ENCODE peak calls at places on chromosomes 11 and 22, in nine cellular contexts. H is GM12865, C is fibroblast of the conjunctiva, Z is fibroblast of the aortic adventitia, T is NCI-H2081, J is HS-5, L is pancreas, V is MG63, Q is tibial artery. B is an unnamed sample.

GRCh38 chr22:27585141-27585540 is 216.4 kb downstream of the MN1 start:
- DNase-seq in J (no peak), H (no peak), Z (no peak), T (no peak), C (no peak), V (peak), Q (no peak), L (no peak), B (no peak)

GRCh38 chr22:36351921-36352774 is 35.6 kb downstream of the MYH9 start:
- DNase-seq in V (no peak), Z (no peak), T (no peak), J (no peak), Q (peak), L (no peak), H (no peak), C (no peak), B (no peak)

GRCh38 chr11:91730071-91730470 is 494.5 kb upstream of the FAT3 start:
- DNase-seq in Q (no peak), T (no peak), J (no peak), V (no peak), Z (no peak), C (no peak), H (no peak), L (no peak), B (no peak)

GRCh38 chr22:42680648-42681047 is 31.5 kb upstream of the CYB5R3 start:
- DNase-seq in Z (peak), J (peak), C (peak), L (no peak), T (no peak), H (no peak), V (peak), Q (peak), B (no peak)

GRCh38 chr11:3225159-3225758 is 6.6 kb upstream of the MRGPRG start:
- DNase-seq in Q (no peak), T (no peak), L (no peak), Z (no peak), V (no peak), C (no peak), H (no peak), J (no peak), B (no peak)

GRCh38 chr22:19133561-19133960 is 2.5 kb downstream of the TSSK2 start:
- DNase-seq in T (no peak), C (no peak), L (no peak), Q (no peak), H (no peak), J (no peak), V (no peak), Z (no peak), B (no peak)

GRCh38 chr11:64007160-64007628 is 21.0 kb downstream of the OTUB1 start:
- DNase-seq in Q (no peak), Z (peak), V (peak), J (no peak), C (no peak), T (no peak), L (no peak), H (no peak), B (no peak)

GRCh38 chr22:48099251-48099650 is 1336.8 kb downstream of the TBC1D22A start:
- DNase-seq in L (no peak), J (no peak), Z (no peak), C (no peak), V (no peak), Q (peak), T (no peak), H (no peak), B (no peak)

GRCh38 chr11:134471341-134472187 is 59.5 kb upstream of the B3GAT1 start:
- DNase-seq in J (no peak), L (no peak), C (no peak), V (no peak), Z (no peak), H (no peak), T (no peak), Q (peak), B (no peak)

GRCh38 chr11:133746663-133747306 is 98.5 kb downstream of the SPATA19 start:
- DNase-seq in T (no peak), J (no peak), C (no peak), Q (no peak), L (no peak), Z (no peak), V (no peak), H (no peak), B (no peak)

GRCh38 chr11:121510438-121510837 is 57.7 kb upstream of the SORL1-AS1 start:
- DNase-seq in L (no peak), V (no peak), Q (no peak), T (no peak), J (no peak), H (no peak), C (no peak), Z (no peak), B (no peak)

GRCh38 chr22:28773461-28773867 is 969 bp downstream of the CCDC117 start:
- DNase-seq in C (no peak), J (peak), Z (peak), L (no peak), V (no peak), Q (no peak), T (no peak), H (peak), B (no peak)

GRCh38 chr11:105269862-105270261 is 130.3 kb upstream of the CARD18 start:
- DNase-seq in L (no peak), V (no peak), T (no peak), Z (no peak), J (no peak), H (no peak), Q (no peak), C (no peak), B (no peak)

GRCh38 chr11:117445097-117445658 is 117.5 kb downstream of the CEP164 start:
- DNase-seq in Q (peak), V (no peak), C (no peak), H (no peak), J (no peak), Z (no peak), L (no peak), T (no peak), B (no peak)

GRCh38 chr11:61972796-61973602 is 5.6 kb upstream of the FTH1 start:
- DNase-seq in H (peak), L (peak), Z (peak), J (no peak), Q (peak), T (no peak), C (peak), V (no peak), B (no peak)

GRCh38 chr22:25364736-25365241 is 145.3 kb downstream of the CRYBB2 start:
- DNase-seq in Z (no peak), H (no peak), Q (peak), C (no peak), L (no peak), J (no peak), T (no peak), V (no peak), B (peak)

GRCh38 chr11:70734911-70735310 is 336.6 kb downstream of the CTTN start:
- DNase-seq in Q (no peak), Z (no peak), T (no peak), L (no peak), C (no peak), H (no peak), J (no peak), V (no peak), B (no peak)

GRCh38 chr11:101030015-101030414 is 99.6 kb downstream of the PGR start:
- DNase-seq in H (no peak), V (no peak), L (no peak), Q (no peak), Z (no peak), C (no peak), T (no peak), J (no peak), B (no peak)

GRCh38 chr11:111303476-111303875 is 5.1 kb downstream of the POU2AF3 start:
- DNase-seq in T (peak), J (no peak), Q (no peak), C (no peak), L (peak), H (no peak), V (peak), Z (peak), B (peak)

GRCh38 chr11:66081505-66081904 is 11.4 kb downstream of the PACS1 start:
- DNase-seq in L (peak), J (no peak), Z (no peak), Q (peak), H (peak), T (no peak), C (no peak), V (no peak), B (peak)

GRCh38 chr22:43891360-43892182 is at the start of gene PNPLA5:
- DNase-seq in L (no peak), J (no peak), C (no peak), H (no peak), Z (no peak), V (no peak), Q (no peak), T (no peak), B (no peak)

GRCh38 chr11:24093410-24093809 is 403.4 kb upstream of the LUZP2 start:
- DNase-seq in H (no peak), L (no peak), C (no peak), T (peak), V (peak), Z (no peak), J (no peak), Q (no peak), B (no peak)

GRCh38 chr22:42758929-42759629 is 38.4 kb upstream of the A4GALT start:
- DNase-seq in Z (peak), C (no peak), H (no peak), Q (no peak), L (no peak), V (peak), J (no peak), T (no peak), B (peak)

GRCh38 chr22:41347066-41347859 is 34.5 kb upstream of the TEF start:
- DNase-seq in Z (no peak), L (peak), V (peak), Q (no peak), C (no peak), H (no peak), T (no peak), J (no peak), B (no peak)